ENCODE peak calls at places on chromosomes 3 and 15, in eight cellular contexts. C, Z, V, X, A, G, F and S are unnamed samples.

GRCh38 chr3:193805448-193805847 is 212.4 kb downstream of the OPA1 start:
- DNase-seq in V (peak), X (no peak), A (no peak), F (peak), C (peak), Z (peak), G (no peak), S (no peak)

GRCh38 chr3:186640473-186640818 is 247 bp downstream of the FETUB start:
- DNase-seq in V (no peak), Z (no peak), G (no peak), C (no peak), X (no peak), A (peak), F (peak), S (peak)

GRCh38 chr3:143716731-143717130 is 131.5 kb downstream of the SLC9A9 start:
- DNase-seq in C (no peak), Z (no peak), X (no peak), F (no peak), A (no peak), G (no peak), V (no peak), S (no peak)

GRCh38 chr3:194930439-194931204 is 244.9 kb downstream of the FAM43A start:
- DNase-seq in A (no peak), F (no peak), V (peak), C (peak), X (no peak), Z (peak), G (peak), S (no peak)

GRCh38 chr3:49530231-49530630 is 24.0 kb upstream of the BSN start:
- DNase-seq in X (no peak), F (no peak), C (no peak), G (no peak), Z (no peak), A (no peak), V (no peak), S (no peak)

GRCh38 chr3:142958707-142959106 is 4.8 kb downstream of the PAQR9 start:
- DNase-seq in C (peak), G (no peak), Z (no peak), A (no peak), F (peak), X (no peak), V (no peak), S (no peak)

GRCh38 chr3:150256336-150256735 is 151.8 kb upstream of the TSC22D2 start:
- DNase-seq in G (no peak), Z (no peak), F (no peak), A (no peak), X (no peak), C (no peak), V (no peak), S (no peak)

GRCh38 chr15:49309889-49310288 is 113.2 kb upstream of the FGF7 start:
- DNase-seq in F (no peak), A (no peak), Z (no peak), V (no peak), X (no peak), C (no peak), G (no peak), S (no peak)

GRCh38 chr3:45994661-45995369 is 809 bp downstream of the FYCO1 start:
- DNase-seq in C (no peak), A (no peak), F (no peak), Z (no peak), X (no peak), G (no peak), V (no peak), S (peak)

GRCh38 chr3:151008699-151009098 is 36.2 kb upstream of the CLRN1 start:
- DNase-seq in C (peak), V (peak), G (no peak), X (no peak), F (no peak), Z (no peak), A (no peak), S (no peak)

GRCh38 chr3:105785790-105786189 is 83.0 kb downstream of the CBLB start:
- DNase-seq in C (no peak), V (no peak), G (no peak), Z (peak), X (no peak), A (no peak), F (no peak), S (no peak)

GRCh38 chr15:55268054-55268695 is 21.4 kb downstream of the RAB27A start:
- DNase-seq in G (no peak), Z (no peak), C (peak), A (no peak), X (no peak), F (no peak), V (no peak), S (no peak)

GRCh38 chr3:124851136-124851535 is 36.0 kb downstream of the ITGB5 start:
- DNase-seq in F (no peak), X (no peak), G (no peak), V (no peak), Z (no peak), A (no peak), C (peak), S (no peak)

GRCh38 chr3:124850212-124850611 is 37.0 kb downstream of the ITGB5 start:
- DNase-seq in Z (no peak), G (no peak), F (no peak), A (no peak), X (no peak), V (no peak), C (peak), S (no peak)

GRCh38 chr3:124848300-124848699 is 38.9 kb downstream of the ITGB5 start:
- DNase-seq in G (no peak), A (no peak), C (no peak), X (no peak), F (no peak), Z (no peak), V (no peak), S (no peak)

GRCh38 chr3:124851905-124852304 is 35.3 kb downstream of the ITGB5 start:
- DNase-seq in X (no peak), G (no peak), C (no peak), V (no peak), F (no peak), A (no peak), Z (no peak), S (no peak)

GRCh38 chr3:124850633-124851032 is 36.5 kb downstream of the ITGB5 start:
- DNase-seq in V (no peak), X (no peak), G (no peak), A (no peak), C (peak), Z (no peak), F (no peak), S (no peak)
- TF ChIP-seq CTCF in V (peak), X (no peak), G (peak), A (no peak), C (peak), Z (no peak), F (no peak), S (no peak)

DNA sequence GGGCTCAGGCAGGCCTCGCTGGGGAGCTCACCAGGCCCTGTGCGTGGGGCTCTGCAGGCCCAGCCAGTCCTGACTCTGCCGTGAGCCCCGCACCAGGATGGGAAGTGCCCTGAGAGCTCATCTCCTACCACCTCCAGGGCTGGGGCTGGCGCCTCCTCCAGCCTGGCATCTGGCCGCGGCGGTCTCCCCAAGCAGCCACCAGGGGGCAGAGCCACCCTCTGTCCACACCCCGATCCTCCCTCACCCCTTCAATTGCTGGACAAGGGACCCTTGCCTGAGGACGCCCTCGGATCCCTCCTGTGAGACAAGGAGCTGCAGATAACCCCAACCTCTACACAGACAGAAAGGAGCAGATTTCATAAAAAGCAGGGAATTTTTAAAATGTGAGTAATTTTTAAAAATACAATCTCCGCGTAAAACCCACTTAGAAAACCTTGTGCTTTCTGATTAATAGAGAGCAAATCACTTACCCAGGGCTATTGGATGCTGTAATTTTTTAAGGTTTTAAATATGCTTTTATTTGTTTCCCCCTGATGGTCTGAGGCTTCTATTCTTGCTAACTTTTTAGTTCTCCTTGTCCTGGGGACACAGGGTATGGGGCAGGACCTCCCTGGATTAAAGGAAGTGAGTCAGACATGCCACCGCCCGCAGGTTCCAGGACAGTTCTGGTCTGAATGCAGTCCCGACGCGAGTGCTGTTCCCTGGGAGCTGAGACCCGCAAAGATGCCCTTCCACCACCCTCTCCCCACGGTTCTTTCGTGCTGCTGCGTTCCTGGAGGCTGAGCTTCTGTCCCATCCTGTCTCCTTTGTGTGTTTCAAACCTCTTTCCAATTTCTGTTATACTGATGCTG is 52.3 kb upstream of the CHRNA7 start:
- DNase-seq in X (peak), Z (peak), C (peak), V (no peak), G (no peak), F (no peak), A (no peak), S (peak)
- TF ChIP-seq CTCF in X (peak), Z (peak), C (peak), V (peak), G (peak), F (peak), A (peak), S (peak)

GRCh38 chr3:58105196-58105595 is 97.0 kb downstream of the FLNB start:
- DNase-seq in X (no peak), F (no peak), V (no peak), G (no peak), Z (no peak), C (no peak), A (no peak), S (no peak)
- TF ChIP-seq CTCF in X (no peak), F (no peak), V (no peak), G (no peak), Z (no peak), C (no peak), A (no peak), S (no peak)

DNA sequence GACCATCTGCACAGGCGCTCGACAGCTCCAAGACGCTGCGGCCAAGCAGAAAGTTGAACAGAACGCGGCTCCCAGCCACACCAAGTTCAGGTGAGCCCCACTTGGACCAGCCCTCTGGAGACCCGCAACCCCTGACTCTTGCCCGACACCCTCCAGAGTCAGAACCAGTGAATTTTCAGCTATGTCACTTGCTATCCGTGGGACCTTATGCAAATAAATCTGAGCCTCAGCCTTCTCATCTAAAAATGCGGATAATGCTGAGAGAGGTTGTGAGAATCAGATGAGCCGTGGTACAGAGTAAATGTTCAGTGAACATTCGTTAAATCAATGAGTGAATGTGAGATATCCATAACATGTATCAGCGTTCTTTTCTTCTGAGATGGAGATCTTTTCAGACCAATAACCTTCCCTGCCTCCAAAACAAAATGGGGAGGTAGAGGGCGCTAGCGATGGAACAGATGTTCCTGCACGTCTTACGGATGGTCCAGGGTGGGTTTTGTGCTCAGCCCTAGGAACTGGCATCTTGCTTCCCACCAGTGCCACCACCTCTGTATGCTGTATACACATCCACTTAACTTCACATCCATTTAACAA is 524 bp downstream of the MRPS11 start:
- DNase-seq in F (no peak), X (peak), Z (no peak), C (peak), G (no peak), A (no peak), V (no peak), S (no peak)
- TF ChIP-seq CTCF in F (peak), X (no peak), Z (no peak), C (peak), G (peak), A (no peak), V (peak), S (peak)

DNA sequence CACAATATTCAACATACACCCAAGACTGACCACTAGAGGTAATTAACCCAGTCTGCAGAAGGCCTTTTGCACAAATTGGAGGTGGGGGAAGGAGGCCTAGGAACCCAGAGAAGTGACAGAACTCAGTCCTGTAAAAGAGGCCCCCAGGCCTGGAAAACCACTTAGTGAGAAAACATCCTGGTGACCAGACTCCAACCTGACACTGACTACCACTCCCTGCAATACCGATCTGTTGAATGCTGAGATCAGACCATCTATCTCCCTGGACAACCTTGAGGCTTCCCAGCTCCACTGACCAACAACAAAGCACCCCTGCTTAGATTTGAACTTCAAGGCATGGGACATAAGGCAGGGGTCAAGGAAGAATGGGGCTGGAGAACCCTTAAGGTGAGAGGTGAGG is 261.9 kb upstream of the WNT5A start:
- DNase-seq in G (no peak), A (no peak), V (no peak), C (no peak), Z (no peak), F (no peak), X (no peak), S (no peak)
- TF ChIP-seq CTCF in G (no peak), A (no peak), V (no peak), C (no peak), Z (no peak), F (no peak), X (no peak), S (no peak)

GRCh38 chr3:94522488-94522887 is 459.6 kb downstream of the NSUN3 start:
- DNase-seq in G (no peak), C (no peak), V (no peak), X (no peak), F (no peak), A (no peak), Z (no peak), S (no peak)
- TF ChIP-seq CTCF in G (no peak), C (no peak), V (peak), X (peak), F (peak), A (no peak), Z (no peak), S (peak)

DNA sequence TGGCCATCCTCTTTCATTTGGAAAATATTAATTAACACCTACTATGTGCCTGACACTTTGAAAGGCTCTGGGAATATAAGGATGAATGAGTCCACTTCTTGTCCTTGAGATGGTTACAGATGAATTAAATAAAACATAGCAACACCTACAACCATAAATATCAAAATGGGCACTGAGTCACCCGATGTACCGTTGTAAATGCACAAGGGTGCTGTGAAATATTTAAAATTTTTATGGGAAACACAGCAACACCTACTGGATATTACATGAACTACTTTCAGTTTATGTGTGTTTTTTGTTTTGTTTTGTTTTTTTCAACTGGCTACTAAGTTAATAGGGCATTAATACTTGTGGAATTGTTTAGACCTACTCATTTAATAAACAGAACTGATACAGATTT is 239.0 kb upstream of the NAALADL2 start:
- DNase-seq in F (no peak), G (no peak), Z (no peak), V (no peak), C (peak), X (no peak), A (no peak), S (no peak)
- TF ChIP-seq CTCF in F (peak), G (no peak), Z (no peak), V (peak), C (peak), X (peak), A (no peak), S (peak)

GRCh38 chr15:60520825-60521368 is 42.0 kb upstream of the ICE2 start:
- DNase-seq in Z (peak), V (peak), A (peak), F (no peak), G (no peak), C (peak), X (peak), S (peak)
- TF ChIP-seq CTCF in Z (peak), V (peak), A (peak), F (peak), G (peak), C (peak), X (peak), S (peak)